ENCODE peak calls at places on chromosomes 3 and 15, in seven cellular contexts. K is lung, Z is GM23338, E is psoas muscle, S is DND-41, I is Peyer's patch, P is body of pancreas. X is an unnamed sample.

GRCh38 chr3:10521772-10522441 is 16.5 kb upstream of the ATP2B2 start:
- DNase-seq in K (no peak), Z (no peak), E (no peak), S (no peak), I (peak), P (no peak), X (no peak)

GRCh38 chr3:189076459-189076858 is 95.3 kb upstream of the TPRG1 start:
- DNase-seq in K (no peak), Z (no peak), E (no peak), S (no peak), I (no peak), P (no peak), X (no peak)

GRCh38 chr3:15330031-15330596 is 2.3 kb downstream of the SH3BP5 start:
- DNase-seq in K (no peak), Z (no peak), E (peak), S (no peak), I (peak), P (peak), X (no peak)

GRCh38 chr3:128479558-128480086 is 12.9 kb upstream of the DNAJB8 start:
- DNase-seq in K (no peak), Z (no peak), E (no peak), S (no peak), I (no peak), P (no peak), X (no peak)

GRCh38 chr3:13053915-13054704 is 19.1 kb downstream of the IQSEC1 start:
- DNase-seq in K (no peak), Z (no peak), E (peak), S (no peak), I (no peak), P (no peak), X (no peak)

GRCh38 chr3:133277813-133278212 is 122.0 kb upstream of the BFSP2 start:
- DNase-seq in K (no peak), Z (no peak), E (no peak), S (no peak), I (no peak), P (no peak), X (no peak)

GRCh38 chr3:15520185-15520584 is 1.3 kb downstream of the COLQ start:
- DNase-seq in K (no peak), Z (no peak), E (no peak), S (no peak), I (no peak), P (no peak), X (no peak)

GRCh38 chr3:122929188-122929465 is 98.4 kb downstream of the SEMA5B start:
- DNase-seq in K (no peak), Z (no peak), E (no peak), S (no peak), I (no peak), P (no peak), X (no peak)

GRCh38 chr15:78604420-78604819 is 16.4 kb downstream of the CHRNA3 start:
- DNase-seq in K (no peak), Z (no peak), E (no peak), S (no peak), I (no peak), P (no peak), X (no peak)

GRCh38 chr15:60651734-60652141 is 172.8 kb upstream of the ICE2 start:
- DNase-seq in K (no peak), Z (peak), E (no peak), S (no peak), I (no peak), P (no peak), X (no peak)

GRCh38 chr3:160053048-160053391 is 64.4 kb downstream of the IL12A start:
- DNase-seq in K (no peak), Z (no peak), E (no peak), S (no peak), I (no peak), P (no peak), X (no peak)
- H3K4me3 ChIP-seq in K (no peak), Z (no peak), E (no peak), S (no peak), I (no peak), P (no peak), X (no peak)

GRCh38 chr3:58012302-58012701 is 4.1 kb downstream of the FLNB start:
- DNase-seq in K (no peak), Z (no peak), E (no peak), S (no peak), I (no peak), P (no peak), X (no peak)

GRCh38 chr3:58013099-58013498 is 4.9 kb downstream of the FLNB start:
- DNase-seq in K (no peak), Z (no peak), E (no peak), S (peak), I (no peak), P (no peak), X (no peak)

GRCh38 chr3:58009749-58010535 is 1.7 kb downstream of the FLNB start:
- DNase-seq in K (peak), Z (peak), E (no peak), S (no peak), I (peak), P (peak), X (peak)

GRCh38 chr3:58010562-58010961 is 2.3 kb downstream of the FLNB start:
- DNase-seq in K (no peak), Z (no peak), E (no peak), S (no peak), I (no peak), P (no peak), X (no peak)

GRCh38 chr3:58011580-58011979 is 3.4 kb downstream of the FLNB start:
- DNase-seq in K (no peak), Z (no peak), E (no peak), S (no peak), I (no peak), P (no peak), X (no peak)
- H3K4me3 ChIP-seq in K (no peak), Z (peak), E (no peak), S (peak), I (no peak), P (no peak), X (no peak)

GRCh38 chr15:70698991-70699390 is 64.4 kb downstream of the UACA start:
- DNase-seq in K (no peak), Z (no peak), E (no peak), S (no peak), I (no peak), P (no peak), X (no peak)

GRCh38 chr15:70702584-70702983 is 60.8 kb downstream of the UACA start:
- DNase-seq in K (no peak), Z (no peak), E (no peak), S (no peak), I (no peak), P (no peak), X (no peak)

GRCh38 chr15:70699873-70700272 is 63.5 kb downstream of the UACA start:
- DNase-seq in K (no peak), Z (no peak), E (no peak), S (no peak), I (no peak), P (no peak), X (no peak)

GRCh38 chr15:70701891-70702568 is 61.3 kb downstream of the UACA start:
- DNase-seq in K (no peak), Z (no peak), E (no peak), S (no peak), I (no peak), P (no peak), X (no peak)

DNA sequence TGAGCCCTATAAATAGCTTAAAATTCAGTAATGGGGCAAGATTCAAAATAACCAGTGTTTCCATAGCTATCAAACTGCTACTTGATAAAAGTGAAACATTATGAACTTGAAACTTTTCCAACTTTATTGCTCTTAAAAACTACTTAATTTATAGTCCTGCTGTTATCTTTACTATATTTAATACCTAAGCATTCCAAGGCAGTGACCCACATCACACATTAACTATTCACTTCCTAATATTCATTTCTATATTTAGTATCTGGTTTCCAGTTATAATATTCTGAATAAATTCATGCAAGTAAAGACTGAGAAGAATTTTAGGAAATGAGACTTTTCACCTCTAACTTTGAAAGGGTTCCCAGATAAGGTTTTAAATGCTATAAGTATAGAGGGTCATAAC is 64.9 kb downstream of the UACA start:
- DNase-seq in K (no peak), Z (no peak), E (no peak), S (no peak), I (no peak), P (no peak), X (no peak)
- H3K4me3 ChIP-seq in K (no peak), Z (no peak), E (peak), S (no peak), I (no peak), P (no peak), X (no peak)

DNA sequence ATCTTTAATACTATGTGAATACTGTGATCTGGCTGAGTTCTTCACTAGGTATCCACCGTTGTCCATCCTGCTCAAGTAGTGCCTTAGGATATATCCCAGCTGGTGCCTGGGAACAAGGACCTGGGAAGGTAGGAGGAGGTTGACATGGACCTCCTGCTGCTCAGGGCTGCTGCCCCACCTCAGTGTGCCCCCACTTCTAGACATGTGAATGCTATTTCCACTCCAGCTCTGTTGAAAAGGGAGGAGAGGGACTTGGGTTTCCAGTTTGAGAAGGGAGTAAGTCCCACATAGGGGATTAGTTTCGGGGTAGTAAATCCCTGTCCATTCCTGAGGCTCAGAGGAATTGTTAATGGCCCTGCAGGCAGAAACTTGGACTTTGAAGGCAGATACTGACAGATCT is 32.9 kb upstream of the ETV5 start:
- DNase-seq in K (no peak), Z (no peak), E (no peak), S (no peak), I (no peak), P (no peak), X (no peak)
- H3K4me3 ChIP-seq in K (no peak), Z (no peak), E (no peak), S (no peak), I (no peak), P (no peak), X (no peak)

DNA sequence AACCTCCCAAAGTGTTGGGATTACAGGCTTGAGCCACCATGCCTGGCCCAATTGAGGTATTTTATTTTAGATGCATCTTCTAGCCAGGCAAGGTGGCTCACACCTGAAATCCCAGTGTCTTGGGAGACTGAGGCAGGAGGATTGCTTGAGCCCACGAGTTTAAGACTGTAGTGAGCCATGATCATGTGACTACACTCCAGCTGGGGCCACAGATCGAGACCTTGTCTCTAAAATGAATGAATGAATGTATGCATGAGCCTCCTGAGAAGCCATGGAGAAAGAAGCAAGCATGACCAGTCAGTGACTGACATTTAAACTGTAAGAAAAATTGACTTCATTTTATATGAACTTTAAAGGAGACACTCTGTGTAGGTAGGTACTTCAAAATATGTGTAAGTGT is 105.7 kb downstream of the ZNF609 start:
- DNase-seq in K (no peak), Z (no peak), E (no peak), S (no peak), I (no peak), P (no peak), X (no peak)
- H3K4me3 ChIP-seq in K (no peak), Z (no peak), E (no peak), S (no peak), I (no peak), P (no peak), X (no peak)

GRCh38 chr3:112817271-112817670 is 29.4 kb downstream of the CD200R1L start:
- DNase-seq in K (no peak), Z (no peak), E (no peak), S (no peak), I (no peak), P (no peak), X (no peak)

GRCh38 chr3:112814256-112814655 is 32.4 kb downstream of the CD200R1L start:
- DNase-seq in K (no peak), Z (peak), E (no peak), S (no peak), I (no peak), P (no peak), X (no peak)

GRCh38 chr3:112813723-112814171 is 32.9 kb downstream of the CD200R1L start:
- DNase-seq in K (peak), Z (no peak), E (no peak), S (no peak), I (no peak), P (no peak), X (no peak)

GRCh38 chr3:112817782-112818181 is 28.9 kb downstream of the CD200R1L start:
- DNase-seq in K (no peak), Z (no peak), E (no peak), S (no peak), I (no peak), P (no peak), X (no peak)

GRCh38 chr3:112815981-112816380 is 30.7 kb downstream of the CD200R1L start:
- DNase-seq in K (no peak), Z (no peak), E (no peak), S (no peak), I (no peak), P (no peak), X (no peak)
- H3K4me3 ChIP-seq in K (no peak), Z (no peak), E (no peak), S (no peak), I (no peak), P (no peak), X (no peak)

DNA sequence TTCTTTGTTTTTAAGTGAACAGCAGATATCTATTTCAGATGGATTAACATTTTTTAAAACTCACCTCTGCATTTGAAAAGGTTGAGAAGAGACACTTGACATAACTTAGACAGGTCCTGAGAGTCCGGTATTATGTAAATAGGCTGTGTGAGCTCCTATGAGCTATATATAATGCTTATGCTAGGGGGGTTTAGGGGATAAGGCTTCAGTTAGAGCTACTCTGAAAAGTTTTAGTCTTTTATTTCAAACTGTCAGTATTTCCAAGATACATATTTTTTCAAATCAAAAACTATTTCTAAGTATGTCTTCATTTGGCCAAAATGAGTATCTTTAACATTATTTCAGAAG is 16.9 kb downstream of the SHC4 start:
- DNase-seq in K (no peak), Z (no peak), E (no peak), S (no peak), I (no peak), P (no peak), X (no peak)
- H3K4me3 ChIP-seq in K (no peak), Z (no peak), E (no peak), S (no peak), I (no peak), P (no peak), X (no peak)

DNA sequence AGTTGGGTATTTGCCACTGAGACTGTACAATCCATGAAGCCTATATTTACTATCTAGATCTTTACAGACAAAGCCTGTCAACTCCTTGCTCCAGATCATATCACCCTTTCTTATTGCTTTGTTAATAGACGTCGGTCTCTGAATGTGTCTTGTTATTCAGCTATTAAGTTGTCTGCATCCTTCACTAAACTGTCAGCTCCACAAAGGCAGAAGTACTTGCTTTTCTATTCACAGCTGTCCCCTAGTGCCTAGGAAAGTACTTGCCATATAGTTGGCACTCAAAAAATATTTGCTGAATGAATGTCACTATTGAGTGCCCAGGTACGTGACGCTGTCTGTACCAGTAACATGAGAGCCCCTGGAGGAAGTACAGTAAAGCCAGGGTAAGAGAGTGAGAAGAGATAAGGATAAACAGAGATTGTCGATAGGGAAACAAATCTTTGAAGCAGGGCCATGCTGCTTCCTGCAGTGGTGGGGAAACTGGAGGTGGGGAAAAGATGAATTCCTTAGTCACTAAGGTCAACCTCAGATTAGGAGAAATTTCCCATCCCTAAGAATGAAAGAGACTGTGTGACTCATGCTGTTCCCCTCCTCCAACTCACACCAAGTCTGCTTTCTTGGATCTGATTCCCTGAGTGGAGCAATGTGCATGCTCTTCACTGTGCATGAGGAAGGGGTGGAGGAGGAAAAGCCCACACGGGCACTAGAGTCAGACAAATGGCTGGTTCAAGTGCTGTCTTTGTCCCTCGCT is 36.3 kb downstream of the PRICKLE2 start:
- DNase-seq in K (peak), Z (no peak), E (no peak), S (no peak), I (no peak), P (peak), X (no peak)
- H3K4me3 ChIP-seq in K (no peak), Z (no peak), E (no peak), S (no peak), I (no peak), P (no peak), X (no peak)

GRCh38 chr3:184335291-184335660 is 2.1 kb upstream of the FAM131A start:
- DNase-seq in K (no peak), Z (peak), E (no peak), S (no peak), I (no peak), P (no peak), X (no peak)
- H3K4me3 ChIP-seq in K (no peak), Z (peak), E (peak), S (peak), I (peak), P (no peak), X (peak)

GRCh38 chr3:23763040-23763477 is 42.7 kb upstream of the UBE2E1 start:
- DNase-seq in K (no peak), Z (no peak), E (no peak), S (no peak), I (no peak), P (no peak), X (no peak)
- H3K4me3 ChIP-seq in K (no peak), Z (no peak), E (peak), S (no peak), I (no peak), P (no peak), X (no peak)